ENCODE peak calls at places on chromosome 10, in seven cellular contexts. I is upper lobe of left lung, B is H1, V is NB4, G is prostate gland, L is stomach, F is sigmoid colon. E is an unnamed sample.

GRCh38 chr10:131870831-131871672 is 29.8 kb upstream of the PPP2R2D start:
- DNase-seq in I (no peak), B (no peak), V (no peak), G (no peak), L (no peak), F (peak), E (no peak)

GRCh38 chr10:45427956-45428338 is 53.9 kb downstream of the ALOX5 start:
- DNase-seq in I (no peak), B (no peak), V (no peak), G (no peak), L (no peak), F (no peak), E (no peak)

GRCh38 chr10:93652857-93653256 is 40.5 kb downstream of the PDE6C start:
- DNase-seq in I (no peak), B (no peak), V (no peak), G (no peak), L (no peak), F (no peak), E (no peak)

GRCh38 chr10:110857265-110858158 is 14.2 kb upstream of the PDCD4 start:
- DNase-seq in I (peak), B (peak), V (peak), G (peak), L (peak), F (peak), E (peak)

GRCh38 chr10:69801094-69801433 is 642 bp upstream of the COL13A1 start:
- DNase-seq in I (peak), B (peak), V (peak), G (no peak), L (peak), F (peak), E (peak)

GRCh38 chr10:36441557-36441956 is 683.8 kb upstream of the ANKRD30A start:
- DNase-seq in I (no peak), B (no peak), V (no peak), G (no peak), L (no peak), F (no peak), E (no peak)

GRCh38 chr10:132921086-132921485 is 21.3 kb downstream of the CFAP46 start:
- DNase-seq in I (no peak), B (no peak), V (no peak), G (no peak), L (no peak), F (no peak), E (no peak)

GRCh38 chr10:121975295-121976086 is 474 bp upstream of the NSMCE4A start:
- DNase-seq in I (no peak), B (no peak), V (peak), G (no peak), L (no peak), F (no peak), E (no peak)

GRCh38 chr10:36725581-36726520 is 399.5 kb upstream of the ANKRD30A start:
- DNase-seq in I (no peak), B (peak), V (peak), G (no peak), L (no peak), F (no peak), E (no peak)

GRCh38 chr10:129033790-129034272 is 433.2 kb upstream of the MGMT start:
- DNase-seq in I (no peak), B (no peak), V (no peak), G (no peak), L (peak), F (no peak), E (no peak)

GRCh38 chr10:96863922-96864543 is 31.9 kb downstream of the LCOR start:
- DNase-seq in I (no peak), B (no peak), V (peak), G (peak), L (no peak), F (no peak), E (no peak)

GRCh38 chr10:46552526-46553237 is 3.8 kb downstream of the GPRIN2 start:
- DNase-seq in I (peak), B (no peak), V (no peak), G (peak), L (peak), F (peak), E (peak)

GRCh38 chr10:119135517-119135890 is 30.0 kb downstream of the SFXN4 start:
- DNase-seq in I (peak), B (no peak), V (peak), G (no peak), L (no peak), F (peak), E (peak)
- H3K4me3 ChIP-seq in I (no peak), B (no peak), V (peak), G (no peak), L (no peak), F (no peak), E (no peak)

DNA sequence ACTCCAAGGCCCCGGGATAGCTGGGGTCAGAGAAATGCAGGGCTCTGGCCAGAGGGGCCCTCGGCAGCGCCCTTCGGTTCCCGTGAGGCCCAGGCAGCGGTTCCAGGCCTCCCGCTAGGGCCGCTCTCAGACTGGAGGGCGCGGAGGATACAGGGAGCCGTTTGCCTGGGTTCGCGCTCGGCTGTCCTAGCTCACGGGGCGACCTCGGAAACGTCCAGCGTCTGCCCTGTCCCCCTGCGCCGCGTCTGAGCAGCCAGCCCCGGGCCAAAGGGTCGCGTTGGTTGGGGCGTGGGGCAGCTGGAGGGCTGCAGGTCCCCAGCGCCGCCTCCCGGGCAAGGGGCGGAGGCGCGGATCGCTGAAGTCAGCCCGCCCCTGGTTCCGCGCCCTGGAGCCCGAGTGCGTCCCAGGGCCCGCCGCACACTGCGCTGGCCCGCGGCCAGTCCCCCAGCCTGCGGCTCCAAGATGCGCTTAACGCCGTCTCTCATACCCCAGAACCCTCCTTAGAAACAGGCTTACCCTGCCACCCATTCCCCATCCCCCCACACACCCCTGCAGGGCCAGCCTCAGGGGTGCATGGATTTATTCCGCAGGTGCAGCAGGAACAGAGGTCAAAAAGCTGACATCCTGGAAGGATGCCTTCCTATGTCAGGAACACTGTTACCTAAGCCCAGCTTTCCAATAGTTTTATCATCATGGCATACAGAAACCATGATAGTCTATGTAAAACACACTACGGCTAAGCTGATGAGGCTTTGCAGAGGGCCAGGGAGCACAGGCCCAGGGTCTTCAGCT is 22.1 kb upstream of the OPN4 start:
- DNase-seq in I (no peak), B (peak), V (no peak), G (no peak), L (peak), F (no peak), E (no peak)
- TF ChIP-seq CTCF in I (peak), B (peak), V (no peak), G (peak), L (no peak), F (peak), E (no peak)

GRCh38 chr10:101587725-101588614 is at the start of the genes DPCD and POLL:
- DNase-seq in I (peak), B (peak), V (peak), G (peak), L (peak), F (peak), E (peak)
- TF ChIP-seq POLR2A in I (no peak), B (no peak), V (peak), G (no peak), L (no peak), F (no peak), E (no peak)

DNA sequence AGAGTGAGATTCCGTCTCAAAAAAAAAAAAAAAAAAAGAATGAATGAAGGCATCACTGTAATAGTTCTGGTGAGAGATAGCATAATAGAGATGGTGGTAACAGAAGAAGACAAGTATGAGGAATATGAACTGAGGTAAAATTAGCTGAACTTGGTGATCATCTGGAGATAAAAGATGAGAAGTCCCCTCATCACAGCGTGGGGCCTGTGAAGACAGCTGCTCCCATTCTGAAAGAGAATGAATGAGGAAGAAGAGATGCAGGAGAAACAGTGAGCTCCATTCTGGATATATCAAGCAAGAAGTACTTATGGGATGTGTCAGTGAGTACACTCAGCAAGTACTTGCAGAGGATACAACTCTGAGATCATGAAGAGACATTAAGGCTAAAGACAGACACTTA is 28.7 kb downstream of the ARMH3 start:
- DNase-seq in I (no peak), B (no peak), V (no peak), G (no peak), L (no peak), F (no peak), E (no peak)
- H3K4me3 ChIP-seq in I (no peak), B (no peak), V (no peak), G (no peak), L (no peak), F (no peak), E (no peak)

DNA sequence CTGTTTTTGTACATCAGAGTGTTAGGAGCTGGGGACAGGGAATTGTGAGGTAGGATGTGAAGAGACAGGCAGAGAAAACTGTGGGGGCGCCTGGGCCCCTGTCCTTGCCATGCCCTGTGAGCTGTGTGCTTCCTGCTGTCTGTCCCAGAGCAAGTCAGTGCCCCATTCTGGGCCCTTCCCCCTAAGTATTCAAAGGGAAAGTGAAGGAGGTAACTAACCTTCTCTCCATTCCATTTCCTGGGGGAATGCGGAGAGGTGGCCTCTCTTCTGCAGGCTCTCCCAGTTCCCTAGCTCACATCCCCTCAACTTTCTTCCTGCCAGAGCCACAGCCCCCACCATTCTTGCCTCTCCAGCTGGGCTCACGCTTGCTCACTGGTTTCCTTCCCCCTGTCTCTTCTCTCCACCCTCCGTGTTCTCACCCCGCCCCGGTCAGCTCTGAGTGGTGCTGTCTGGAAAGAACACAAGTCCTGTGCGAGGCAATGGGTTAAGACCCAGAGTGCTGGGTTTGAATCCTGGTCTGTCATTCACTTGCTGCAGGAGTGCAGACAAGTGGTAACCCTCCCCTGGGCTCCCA is 9.7 kb upstream of the VSIR start:
- DNase-seq in I (no peak), B (no peak), V (no peak), G (no peak), L (no peak), F (no peak), E (no peak)
- TF ChIP-seq CTCF in I (no peak), B (no peak), V (no peak), G (no peak), L (no peak), F (no peak), E (no peak)

DNA sequence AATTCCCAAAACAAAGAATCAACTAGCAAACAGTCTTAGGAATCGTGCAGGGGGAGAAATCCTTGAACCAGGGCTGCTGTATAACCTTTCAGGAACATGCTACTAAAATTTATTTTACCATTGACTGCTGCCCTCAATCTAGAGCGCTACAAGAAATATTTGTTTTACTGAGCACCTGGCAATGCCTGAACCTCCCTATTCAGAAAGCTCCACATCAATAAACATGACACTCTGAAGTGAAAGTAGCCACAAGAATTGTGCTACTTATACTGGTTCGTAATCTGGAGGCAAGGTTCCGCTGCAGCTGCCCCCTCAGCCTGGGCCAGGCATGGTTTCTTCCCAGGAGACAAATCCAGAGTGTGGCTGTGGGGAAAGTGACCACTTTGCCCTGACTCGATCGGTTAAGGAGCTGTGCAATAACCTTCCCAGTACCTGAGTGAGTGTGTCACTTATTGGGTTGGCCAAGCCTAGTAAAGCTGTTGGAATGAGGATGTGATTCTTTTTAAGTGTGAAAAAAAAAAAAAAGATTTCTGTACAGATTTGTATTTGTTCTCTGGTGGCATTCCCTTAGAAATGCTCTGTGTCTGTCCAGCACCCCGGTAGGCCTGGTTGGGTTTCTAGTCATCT is 7.7 kb downstream of the VWA2 start:
- DNase-seq in I (peak), B (no peak), V (no peak), G (peak), L (peak), F (no peak), E (no peak)
- TF ChIP-seq POLR2A in I (no peak), B (no peak), V (no peak), G (no peak), L (no peak), F (no peak), E (no peak)

GRCh38 chr10:100653238-100653956 is 92.0 kb upstream of the PAX2 start:
- DNase-seq in I (no peak), B (no peak), V (no peak), G (no peak), L (no peak), F (no peak), E (no peak)
- H3K4me3 ChIP-seq in I (peak), B (peak), V (no peak), G (no peak), L (no peak), F (peak), E (no peak)

GRCh38 chr10:4073912-4074311 is 288.9 kb upstream of the KLF6 start:
- DNase-seq in I (no peak), B (no peak), V (no peak), G (no peak), L (no peak), F (no peak), E (no peak)
- TF ChIP-seq CTCF in I (no peak), B (no peak), V (no peak), G (no peak), L (no peak), F (no peak), E (no peak)